ENCODE peak calls at places on chromosomes 7 and 10, in five cellular contexts. T is IMR-90, S is bronchial epithelial cell, Q is renal cortical epithelial cell, Z is GF-D8. C is an unnamed sample.
A peak's percentile ranks its signal among the peaks of the same experiment; 100 is the strongest.

GRCh38 chr10:124217906-124218769 is 124.7 kb upstream of the CHST15 start:
- DNase-seq in T (no peak), S (peak; percentile 47), Q (no peak), Z (no peak), C (no peak)

GRCh38 chr7:377069-378040 is 87.4 kb downstream of the FOXL3 start:
- DNase-seq in T (no peak), S (no peak), Q (no peak), Z (no peak), C (no peak)

GRCh38 chr7:45682836-45683555 is 108.8 kb downstream of the ADCY1 start:
- DNase-seq in T (no peak), S (no peak), Q (no peak), Z (no peak), C (no peak)

GRCh38 chr10:28087675-28088351 is 88.9 kb upstream of the ODAD2 start:
- DNase-seq in T (peak; percentile 92), S (peak; percentile 88), Q (peak; percentile 78), Z (peak; percentile 19), C (peak; percentile 73)

GRCh38 chr10:4527281-4527960 is 298.6 kb upstream of the AKR1E2 start:
- DNase-seq in T (peak; percentile 41), S (peak; percentile 63), Q (peak; percentile 48), Z (no peak), C (peak; percentile 77)

GRCh38 chr10:116826803-116827202 is 22.5 kb upstream of the ENO4 start:
- DNase-seq in T (peak; percentile 48), S (no peak), Q (peak; percentile 77), Z (no peak), C (no peak)

GRCh38 chr7:137633133-137633532 is 213.6 kb downstream of the DGKI start:
- DNase-seq in T (no peak), S (no peak), Q (no peak), Z (no peak), C (no peak)

GRCh38 chr7:141409911-141410329 is 141.3 kb upstream of the AGK start:
- DNase-seq in T (no peak), S (no peak), Q (no peak), Z (no peak), C (no peak)

GRCh38 chr7:40311307-40311706 is 176.5 kb downstream of the SUGCT start:
- DNase-seq in T (no peak), S (no peak), Q (no peak), Z (no peak), C (no peak)

GRCh38 chr7:12031638-12032037 is 179.5 kb upstream of the TMEM106B start:
- DNase-seq in T (peak; percentile 64), S (peak; percentile 61), Q (peak; percentile 64), Z (no peak), C (peak; percentile 56)

GRCh38 chr10:930415-931325 is 835 bp downstream of the LARP4B start:
- DNase-seq in T (peak; percentile 30), S (peak; percentile 51), Q (peak; percentile 56), Z (peak; percentile 23), C (peak; percentile 35)

GRCh38 chr7:30908681-30909080 is 3.0 kb upstream of the AQP1 start:
- DNase-seq in T (no peak), S (no peak), Q (no peak), Z (no peak), C (no peak)

GRCh38 chr7:114086906-114087651 is 168.3 kb upstream of the PPP1R3A start:
- DNase-seq in T (peak; percentile 19), S (no peak), Q (peak; percentile 8), Z (no peak), C (peak; percentile 30)

GRCh38 chr10:69640196-69640980 is 10.3 kb downstream of the FAM241B start:
- DNase-seq in T (no peak), S (peak; percentile 85), Q (no peak), Z (no peak), C (no peak)

GRCh38 chr10:69741671-69742355 is 59.9 kb upstream of the COL13A1 start:
- DNase-seq in T (no peak), S (no peak), Q (no peak), Z (no peak), C (no peak)

GRCh38 chr7:24718977-24719491 is 38.2 kb downstream of the GSDME start:
- DNase-seq in T (no peak), S (no peak), Q (peak; percentile 47), Z (no peak), C (no peak)

GRCh38 chr10:3235996-3236510 is 63.5 kb upstream of the PITRM1 start:
- DNase-seq in T (no peak), S (no peak), Q (no peak), Z (no peak), C (no peak)

GRCh38 chr10:92914478-92915066 is 66.3 kb downstream of the EXOC6 start:
- DNase-seq in T (peak; percentile 50), S (peak; percentile 56), Q (peak; percentile 57), Z (no peak), C (peak; percentile 59)

GRCh38 chr7:42449431-42449830 is 212.4 kb upstream of the GLI3 start:
- DNase-seq in T (no peak), S (no peak), Q (no peak), Z (no peak), C (no peak)

GRCh38 chr10:86786368-86786767 is 29.9 kb downstream of the BMPR1A start:
- DNase-seq in T (no peak), S (no peak), Q (peak; percentile 62), Z (no peak), C (peak; percentile 11)

GRCh38 chr7:139183878-139184338 is 47.1 kb upstream of the UBN2 start:
- DNase-seq in T (no peak), S (no peak), Q (no peak), Z (no peak), C (no peak)

GRCh38 chr7:95684037-95684436 is 87.7 kb upstream of the PDK4 start:
- DNase-seq in T (peak; percentile 30), S (peak; percentile 26), Q (peak; percentile 23), Z (no peak), C (peak; percentile 18)

GRCh38 chr7:144474800-144475521 is 71.5 kb upstream of the NOBOX start:
- DNase-seq in T (no peak), S (no peak), Q (no peak), Z (no peak), C (no peak)

GRCh38 chr7:128697301-128697905 is 25.3 kb downstream of the GARIN1A start:
- DNase-seq in T (peak; percentile 44), S (peak; percentile 59), Q (peak; percentile 25), Z (no peak), C (peak; percentile 80)

GRCh38 chr10:42149027-42149700 is 489.2 kb downstream of the ZNF33B start:
- DNase-seq in T (no peak), S (no peak), Q (no peak), Z (no peak), C (no peak)

GRCh38 chr7:100435401-100436304 is 644 bp downstream of the PPP1R35 start:
- DNase-seq in T (no peak), S (peak; percentile 24), Q (no peak), Z (no peak), C (peak; percentile 18)